ENCODE peak calls at places on chromosome 5, in ten cellular contexts. X, C, A, R, G, D, M, K, P and W are unnamed samples.
A peak's percentile ranks its signal among the peaks of the same experiment; 100 is the strongest.

GRCh38 chr5:145791866-145792265 is 43.3 kb downstream of the PRELID2 start:
- DNase-seq in X (no peak), C (no peak), A (no peak), R (no peak), G (peak; percentile 20), D (no peak), M (no peak), K (no peak), P (no peak), W (no peak)

GRCh38 chr5:63456279-63456678 is 506.0 kb downstream of the HTR1A start:
- DNase-seq in X (no peak), C (no peak), A (no peak), R (no peak), G (no peak), D (no peak), M (no peak), K (no peak), P (no peak), W (no peak)

GRCh38 chr5:31637851-31638250 is 1.1 kb upstream of the PDZD2 start:
- DNase-seq in X (no peak), C (no peak), A (no peak), R (no peak), G (no peak), D (no peak), M (no peak), K (no peak), P (no peak), W (no peak)

GRCh38 chr5:159021360-159022177 is 78.1 kb downstream of the EBF1 start:
- DNase-seq in X (no peak), C (no peak), A (no peak), R (no peak), G (no peak), D (peak; percentile 35), M (no peak), K (no peak), P (no peak), W (no peak)

GRCh38 chr5:88736494-88736893 is 146.5 kb downstream of the MEF2C start:
- DNase-seq in X (no peak), C (no peak), A (no peak), R (no peak), G (no peak), D (no peak), M (no peak), K (no peak), P (no peak), W (peak; percentile 11)

GRCh38 chr5:64773533-64773932 is 4.8 kb downstream of the CWC27 start:
- DNase-seq in X (no peak), C (no peak), A (no peak), R (no peak), G (no peak), D (no peak), M (no peak), K (no peak), P (no peak), W (no peak)

GRCh38 chr5:143506881-143507552 is 103.5 kb upstream of the NR3C1 start:
- DNase-seq in X (peak; percentile 12), C (no peak), A (no peak), R (no peak), G (no peak), D (peak; percentile 98), M (no peak), K (no peak), P (no peak), W (no peak)

GRCh38 chr5:171157233-171157632 is 151.8 kb upstream of the TLX3 start:
- DNase-seq in X (no peak), C (no peak), A (no peak), R (no peak), G (no peak), D (peak; percentile 7), M (no peak), K (no peak), P (no peak), W (no peak)

GRCh38 chr5:3490962-3491477 is 104.6 kb upstream of the IRX1 start:
- DNase-seq in X (no peak), C (no peak), A (no peak), R (no peak), G (no peak), D (no peak), M (peak; percentile 89), K (no peak), P (no peak), W (no peak)

GRCh38 chr5:87007737-87008136 is 259.9 kb upstream of the RASA1 start:
- DNase-seq in X (no peak), C (no peak), A (no peak), R (no peak), G (no peak), D (no peak), M (no peak), K (no peak), P (no peak), W (no peak)

GRCh38 chr5:74194196-74194595 is 446.3 kb downstream of the ENC1 start:
- DNase-seq in X (no peak), C (no peak), A (no peak), R (no peak), G (no peak), D (no peak), M (no peak), K (no peak), P (no peak), W (no peak)

GRCh38 chr5:168356592-168356991 is 65.1 kb downstream of the WWC1 start:
- DNase-seq in X (no peak), C (no peak), A (peak; percentile 14), R (no peak), G (no peak), D (no peak), M (no peak), K (no peak), P (no peak), W (no peak)

GRCh38 chr5:109354761-109355160 is 55.0 kb downstream of the PJA2 start:
- DNase-seq in X (no peak), C (no peak), A (no peak), R (no peak), G (no peak), D (peak; percentile 23), M (no peak), K (no peak), P (no peak), W (no peak)

GRCh38 chr5:60872892-60873291 is 28.8 kb upstream of the ELOVL7 start:
- DNase-seq in X (no peak), C (no peak), A (no peak), R (no peak), G (no peak), D (no peak), M (no peak), K (no peak), P (no peak), W (no peak)

GRCh38 chr5:40386293-40386692 is 293.4 kb upstream of the PTGER4 start:
- DNase-seq in X (no peak), C (no peak), A (no peak), R (no peak), G (no peak), D (no peak), M (no peak), K (no peak), P (peak; percentile 89), W (no peak)

GRCh38 chr5:176803943-176804498 is 6.3 kb upstream of the UNC5A start:
- DNase-seq in X (no peak), C (no peak), A (no peak), R (no peak), G (peak; percentile 77), D (peak; percentile 37), M (no peak), K (no peak), P (no peak), W (no peak)

GRCh38 chr5:63555874-63556273 is 406.4 kb downstream of the HTR1A start:
- DNase-seq in X (peak; percentile 30), C (no peak), A (no peak), R (no peak), G (no peak), D (no peak), M (no peak), K (no peak), P (no peak), W (no peak)

GRCh38 chr5:65811004-65811403 is 89.0 kb downstream of the NLN start:
- DNase-seq in X (no peak), C (no peak), A (no peak), R (no peak), G (no peak), D (peak; percentile 64), M (no peak), K (no peak), P (no peak), W (no peak)

GRCh38 chr5:41747291-41747690 is 122.9 kb downstream of the OXCT1 start:
- DNase-seq in X (no peak), C (no peak), A (no peak), R (no peak), G (no peak), D (peak; percentile 84), M (no peak), K (no peak), P (no peak), W (no peak)

GRCh38 chr5:6604946-6605345 is 27.9 kb downstream of the NSUN2 start:
- DNase-seq in X (no peak), C (no peak), A (no peak), R (no peak), G (no peak), D (no peak), M (no peak), K (no peak), P (no peak), W (no peak)

GRCh38 chr5:77356740-77357139 is 135.4 kb downstream of the WDR41 start:
- DNase-seq in X (no peak), C (no peak), A (no peak), R (no peak), G (no peak), D (peak; percentile 9), M (no peak), K (no peak), P (peak; percentile 69), W (no peak)

GRCh38 chr5:53490747-53491146 is 10.3 kb downstream of the FST start:
- DNase-seq in X (no peak), C (no peak), A (no peak), R (no peak), G (no peak), D (peak; percentile 47), M (peak; percentile 15), K (no peak), P (no peak), W (no peak)

GRCh38 chr5:912356-913091 is 19.8 kb downstream of the TRIP13 start:
- DNase-seq in X (peak; percentile 88), C (no peak), A (no peak), R (no peak), G (peak; percentile 32), D (peak; percentile 78), M (no peak), K (peak; percentile 51), P (peak; percentile 73), W (no peak)

GRCh38 chr5:127409923-127410675 is 107.3 kb upstream of the PRRC1 start:
- DNase-seq in X (no peak), C (no peak), A (no peak), R (no peak), G (no peak), D (no peak), M (no peak), K (no peak), P (no peak), W (no peak)